ENCODE peak calls at places on chromosomes 16 and 17, in ten cellular contexts. K is heart right ventricle; X is progenitor cell of endocrine pancreas; E is activated CD8-positive, alpha-beta T cell treated with anti-CD3 and anti-CD28 coated beads for 36 hours; Z is psoas muscle; S is mucosa of descending colon; U is HFF-Myc; C is tibial artery; J is cardiac muscle cell; L is breast epithelium. Y is an unnamed sample.

GRCh38 chr17:4199818-4200402 is 56.9 kb downstream of the CYB5D2 start:
- DNase-seq in K (no peak), X (no peak), E (peak), Z (no peak), S (peak), U (no peak), C (no peak), J (peak), L (no peak), Y (peak)

GRCh38 chr16:66950437-66950836 is 10.6 kb upstream of the CES3 start:
- DNase-seq in K (no peak), X (no peak), E (no peak), Z (no peak), S (no peak), U (no peak), C (no peak), J (no peak), L (no peak), Y (no peak)

GRCh38 chr16:89216315-89217137 is 977 bp upstream of the ZNF778 start:
- DNase-seq in K (peak), X (no peak), E (peak), Z (peak), S (peak), U (peak), C (peak), J (peak), L (peak), Y (no peak)

GRCh38 chr16:1533443-1533951 is at the start of gene TMEM204:
- DNase-seq in K (peak), X (no peak), E (peak), Z (peak), S (peak), U (peak), C (peak), J (no peak), L (peak), Y (no peak)

GRCh38 chr17:1495265-1495664 is 2.8 kb upstream of the MYO1C start:
- DNase-seq in K (peak), X (no peak), E (no peak), Z (peak), S (no peak), U (no peak), C (peak), J (no peak), L (peak), Y (no peak)

GRCh38 chr16:71542377-71542776 is 16.2 kb downstream of the CHST4 start:
- DNase-seq in K (peak), X (peak), E (peak), Z (peak), S (peak), U (no peak), C (no peak), J (peak), L (no peak), Y (no peak)

GRCh38 chr17:7460850-7461660 is 16.2 kb downstream of the CHRNB1 start:
- DNase-seq in K (no peak), X (no peak), E (no peak), Z (no peak), S (no peak), U (no peak), C (no peak), J (no peak), L (no peak), Y (no peak)

GRCh38 chr16:87931504-87931903 is 4.8 kb downstream of the CA5A start:
- DNase-seq in K (no peak), X (no peak), E (peak), Z (no peak), S (no peak), U (no peak), C (no peak), J (no peak), L (no peak), Y (no peak)

GRCh38 chr17:77153487-77153886 is 12.7 kb downstream of the SEC14L1 start:
- DNase-seq in K (no peak), X (no peak), E (no peak), Z (peak), S (no peak), U (no peak), C (no peak), J (no peak), L (no peak), Y (no peak)

GRCh38 chr17:19302791-19303233 is 59.7 kb downstream of the B9D1 start:
- DNase-seq in K (no peak), X (no peak), E (no peak), Z (peak), S (no peak), U (no peak), C (no peak), J (no peak), L (no peak), Y (no peak)

GRCh38 chr17:35973333-35974260 is 7.7 kb downstream of the CCL16 start:
- DNase-seq in K (no peak), X (peak), E (no peak), Z (no peak), S (peak), U (no peak), C (no peak), J (no peak), L (no peak), Y (no peak)

GRCh38 chr16:2507052-2507678 is 6.6 kb upstream of the ATP6V0C start:
- DNase-seq in K (no peak), X (no peak), E (peak), Z (no peak), S (no peak), U (no peak), C (no peak), J (no peak), L (no peak), Y (no peak)

GRCh38 chr17:82492647-82493516 is 26.6 kb upstream of the FOXK2 start:
- DNase-seq in K (no peak), X (no peak), E (no peak), Z (peak), S (no peak), U (no peak), C (no peak), J (no peak), L (no peak), Y (no peak)

GRCh38 chr16:21952040-21952792 is 945 bp upstream of the UQCRC2 start:
- DNase-seq in K (peak), X (peak), E (peak), Z (peak), S (peak), U (peak), C (peak), J (peak), L (peak), Y (no peak)

GRCh38 chr17:7883781-7884386 is 4.7 kb upstream of the CHD3 start:
- DNase-seq in K (no peak), X (no peak), E (peak), Z (no peak), S (no peak), U (no peak), C (no peak), J (no peak), L (no peak), Y (no peak)

GRCh38 chr16:75280331-75280804 is 28.9 kb upstream of the BCAR1 start:
- DNase-seq in K (no peak), X (no peak), E (no peak), Z (no peak), S (no peak), U (no peak), C (no peak), J (no peak), L (no peak), Y (no peak)

GRCh38 chr17:57810740-57811632 is 38.9 kb downstream of the MRPS23 start:
- DNase-seq in K (peak), X (no peak), E (no peak), Z (peak), S (peak), U (peak), C (peak), J (no peak), L (peak), Y (no peak)

GRCh38 chr17:73786286-73786743 is 142.1 kb upstream of the SDK2 start:
- DNase-seq in K (no peak), X (no peak), E (peak), Z (no peak), S (peak), U (no peak), C (no peak), J (no peak), L (no peak), Y (no peak)

GRCh38 chr16:49366669-49367068 is 6.9 kb upstream of the C16orf78 start:
- DNase-seq in K (no peak), X (no peak), E (no peak), Z (no peak), S (no peak), U (no peak), C (no peak), J (no peak), L (no peak), Y (no peak)

GRCh38 chr16:85707528-85708095 is 18.9 kb upstream of the GINS2 start:
- DNase-seq in K (no peak), X (no peak), E (no peak), Z (no peak), S (no peak), U (no peak), C (no peak), J (no peak), L (no peak), Y (no peak)

GRCh38 chr16:284204-285120 is 1.5 kb downstream of the PDIA2 start:
- DNase-seq in K (no peak), X (no peak), E (no peak), Z (no peak), S (no peak), U (no peak), C (no peak), J (no peak), L (no peak), Y (no peak)

GRCh38 chr17:40848583-40849235 is 18.3 kb downstream of the KRT12 start:
- DNase-seq in K (no peak), X (no peak), E (no peak), Z (no peak), S (no peak), U (no peak), C (no peak), J (no peak), L (no peak), Y (no peak)

GRCh38 chr17:82865996-82866395 is 26.2 kb upstream of the ZNF750 start:
- DNase-seq in K (no peak), X (no peak), E (no peak), Z (no peak), S (no peak), U (no peak), C (no peak), J (no peak), L (no peak), Y (no peak)

GRCh38 chr17:10216213-10216982 is 18.0 kb upstream of the GAS7 start:
- DNase-seq in K (no peak), X (no peak), E (no peak), Z (no peak), S (no peak), U (no peak), C (no peak), J (no peak), L (no peak), Y (no peak)

GRCh38 chr16:69187891-69188451 is 1.0 kb downstream of the SNTB2 start:
- DNase-seq in K (peak), X (peak), E (peak), Z (peak), S (peak), U (no peak), C (peak), J (peak), L (no peak), Y (no peak)

GRCh38 chr17:2624292-2624731 is 30.9 kb downstream of the PAFAH1B1 start:
- DNase-seq in K (no peak), X (no peak), E (no peak), Z (no peak), S (no peak), U (no peak), C (no peak), J (no peak), L (no peak), Y (no peak)

GRCh38 chr17:83078378-83079339 is 750 bp upstream of the METRNL start:
- DNase-seq in K (no peak), X (no peak), E (peak), Z (no peak), S (no peak), U (no peak), C (no peak), J (peak), L (peak), Y (no peak)

GRCh38 chr16:82187829-82188228 is 17.8 kb upstream of the MPHOSPH6 start:
- DNase-seq in K (no peak), X (no peak), E (peak), Z (no peak), S (no peak), U (no peak), C (no peak), J (no peak), L (no peak), Y (no peak)

DNA sequence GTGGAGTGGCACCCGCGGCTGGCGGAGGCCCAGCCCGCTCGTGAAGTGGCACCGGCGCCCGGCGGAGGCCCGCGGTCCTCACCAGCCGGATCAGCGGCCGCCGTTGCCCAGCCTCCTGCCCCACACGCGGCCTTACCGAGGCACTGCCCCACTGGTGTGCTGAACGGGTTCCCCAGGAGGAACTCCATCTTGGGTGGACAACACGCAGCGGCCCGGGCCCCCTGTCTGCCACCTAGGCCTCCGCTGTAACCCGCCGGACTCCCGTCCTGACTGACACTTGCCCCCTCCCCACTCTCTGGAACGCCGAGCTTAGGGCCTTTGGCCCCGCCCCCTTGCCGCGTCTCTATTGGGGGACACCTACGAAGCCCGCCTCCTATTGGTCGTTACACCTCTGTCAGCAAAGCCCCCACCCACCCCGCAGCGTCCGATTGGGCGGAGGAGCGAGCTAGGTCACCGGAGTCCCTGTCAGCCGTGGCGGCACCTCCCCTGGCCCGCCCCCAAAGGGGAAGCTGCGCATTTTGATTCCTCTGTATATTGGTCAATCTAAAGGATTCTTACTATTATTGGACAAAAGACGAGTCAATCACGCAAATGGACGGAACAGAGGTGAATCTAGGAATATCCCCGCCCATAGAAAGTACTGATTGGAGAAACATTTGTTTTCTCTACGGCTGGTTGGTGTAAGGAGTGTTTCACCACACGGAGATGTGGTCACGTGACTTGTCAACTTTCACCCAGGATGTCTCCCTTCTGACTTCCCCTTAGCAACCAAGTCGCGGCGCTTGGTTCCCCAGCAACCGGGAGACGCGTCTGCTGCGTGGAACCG is at the start of the genes DRC3 and TOM1L2:
- DNase-seq in K (peak), X (peak), E (peak), Z (peak), S (peak), U (peak), C (peak), J (peak), L (peak), Y (peak)
- TF ChIP-seq CTCF in K (peak), X (peak), E (no peak), Z (no peak), S (no peak), U (no peak), C (peak), J (no peak), L (peak), Y (no peak)

GRCh38 chr17:34161600-34161999 is 93.5 kb upstream of the CCL2 start:
- DNase-seq in K (no peak), X (no peak), E (no peak), Z (no peak), S (no peak), U (no peak), C (no peak), J (no peak), L (no peak), Y (no peak)

GRCh38 chr17:34163123-34163522 is 92.0 kb upstream of the CCL2 start:
- DNase-seq in K (no peak), X (no peak), E (no peak), Z (no peak), S (no peak), U (no peak), C (no peak), J (no peak), L (no peak), Y (no peak)

GRCh38 chr17:34166394-34166793 is 88.7 kb upstream of the CCL2 start:
- DNase-seq in K (no peak), X (no peak), E (no peak), Z (no peak), S (no peak), U (no peak), C (no peak), J (no peak), L (no peak), Y (no peak)

GRCh38 chr17:34167359-34167758 is 87.7 kb upstream of the CCL2 start:
- DNase-seq in K (no peak), X (no peak), E (no peak), Z (no peak), S (no peak), U (no peak), C (no peak), J (no peak), L (no peak), Y (no peak)

DNA sequence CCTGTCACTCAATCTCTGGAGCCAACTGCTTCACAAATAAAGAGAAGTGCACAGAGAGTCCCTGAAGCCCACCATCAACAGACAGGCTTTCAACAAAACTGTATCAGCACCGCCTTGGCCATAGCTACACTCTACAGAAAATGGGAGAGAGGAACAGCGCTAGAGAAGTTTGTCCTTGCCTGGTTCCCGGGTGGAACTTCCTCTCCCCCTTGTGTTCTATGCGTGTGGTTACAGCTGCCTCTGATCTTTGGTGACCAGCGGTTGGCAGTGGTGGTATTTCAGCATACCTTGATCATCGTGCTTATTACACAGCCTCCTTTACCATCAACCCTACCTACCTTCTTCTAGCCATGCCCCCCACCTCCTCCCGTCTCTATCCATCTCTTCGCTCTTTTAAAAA is 91.4 kb upstream of the CCL2 start:
- DNase-seq in K (no peak), X (no peak), E (no peak), Z (no peak), S (no peak), U (no peak), C (no peak), J (peak), L (no peak), Y (no peak)
- TF ChIP-seq CTCF in K (peak), X (peak), E (no peak), Z (peak), S (no peak), U (peak), C (peak), J (peak), L (peak), Y (peak)

GRCh38 chr17:31434404-31435050 is 43.1 kb downstream of the RAB11FIP4 start:
- DNase-seq in K (no peak), X (no peak), E (no peak), Z (no peak), S (no peak), U (no peak), C (no peak), J (no peak), L (no peak), Y (no peak)

GRCh38 chr17:31437720-31438400 is 46.4 kb downstream of the RAB11FIP4 start:
- DNase-seq in K (no peak), X (no peak), E (no peak), Z (no peak), S (no peak), U (no peak), C (no peak), J (no peak), L (no peak), Y (no peak)

GRCh38 chr17:31433811-31434210 is 42.3 kb downstream of the RAB11FIP4 start:
- DNase-seq in K (no peak), X (no peak), E (no peak), Z (no peak), S (no peak), U (no peak), C (no peak), J (no peak), L (no peak), Y (no peak)

GRCh38 chr17:31433091-31433790 is 41.8 kb downstream of the RAB11FIP4 start:
- DNase-seq in K (no peak), X (no peak), E (peak), Z (no peak), S (no peak), U (no peak), C (no peak), J (no peak), L (no peak), Y (no peak)

GRCh38 chr17:31435581-31435980 is 44.1 kb downstream of the RAB11FIP4 start:
- DNase-seq in K (no peak), X (no peak), E (no peak), Z (no peak), S (no peak), U (no peak), C (no peak), J (no peak), L (no peak), Y (no peak)
- TF ChIP-seq CTCF in K (no peak), X (no peak), E (no peak), Z (no peak), S (no peak), U (no peak), C (no peak), J (no peak), L (no peak), Y (no peak)

GRCh38 chr16:61435356-61435755 is 600.9 kb downstream of the CDH8 start:
- DNase-seq in K (no peak), X (no peak), E (no peak), Z (no peak), S (no peak), U (no peak), C (no peak), J (no peak), L (no peak), Y (no peak)

DNA sequence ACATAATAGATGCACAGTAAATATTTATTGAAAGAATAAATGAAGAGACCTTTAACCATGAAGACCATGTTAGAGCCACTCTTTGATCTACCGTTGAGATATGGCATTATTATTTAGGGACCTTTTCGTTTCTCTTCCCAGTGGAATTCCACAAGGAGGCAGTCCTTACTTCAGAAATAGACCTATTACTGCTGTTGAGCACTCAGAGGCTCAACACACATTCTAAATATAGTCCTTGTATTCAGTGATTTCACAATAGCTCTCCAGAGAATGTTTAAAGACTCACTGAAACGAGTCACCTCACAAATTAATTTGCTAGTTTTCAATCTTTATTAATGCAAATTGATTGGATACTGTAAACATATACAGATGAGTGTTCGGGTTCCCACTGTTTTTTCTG is 603.8 kb downstream of the CDH8 start:
- DNase-seq in K (no peak), X (no peak), E (no peak), Z (no peak), S (no peak), U (no peak), C (no peak), J (peak), L (no peak), Y (no peak)
- TF ChIP-seq CTCF in K (peak), X (no peak), E (no peak), Z (no peak), S (no peak), U (no peak), C (peak), J (no peak), L (no peak), Y (peak)

GRCh38 chr16:50862818-50863672 is 121.2 kb downstream of the CYLD start:
- DNase-seq in K (no peak), X (no peak), E (no peak), Z (no peak), S (no peak), U (no peak), C (no peak), J (no peak), L (no peak), Y (no peak)
- TF ChIP-seq CTCF in K (no peak), X (no peak), E (no peak), Z (no peak), S (no peak), U (no peak), C (no peak), J (no peak), L (no peak), Y (no peak)

GRCh38 chr17:79658811-79659207 is 48.0 kb upstream of the RBFOX3 start:
- DNase-seq in K (no peak), X (peak), E (peak), Z (no peak), S (peak), U (peak), C (no peak), J (peak), L (no peak), Y (no peak)
- TF ChIP-seq CTCF in K (peak), X (peak), E (peak), Z (no peak), S (no peak), U (peak), C (no peak), J (peak), L (peak), Y (peak)

Y was measured in D721Med.